ENCODE peak calls at places on chromosomes 3 and 15, in six cellular contexts. X, R, I, M, O and L are unnamed samples.
A peak's percentile ranks its signal among the peaks of the same experiment; 100 is the strongest.

GRCh38 chr3:15361494-15362214 is 29.3 kb upstream of the SH3BP5 start:
- DNase-seq in X (peak; percentile 31), R (no peak), I (peak; percentile 59), M (peak; percentile 69), O (no peak), L (peak; percentile 89)

GRCh38 chr15:31303434-31304073 is 23.1 kb upstream of the KLF13 start:
- DNase-seq in X (no peak), R (peak; percentile 55), I (no peak), M (no peak), O (no peak), L (no peak)

GRCh38 chr3:141386611-141387110 is 18.4 kb downstream of the ZBTB38 start:
- DNase-seq in X (no peak), R (no peak), I (peak; percentile 67), M (no peak), O (no peak), L (peak; percentile 60)

GRCh38 chr3:24305795-24306467 is 188.7 kb downstream of the THRB start:
- DNase-seq in X (no peak), R (no peak), I (peak; percentile 23), M (no peak), O (no peak), L (no peak)

GRCh38 chr3:127844326-127844942 is 22.1 kb upstream of the MGLL start:
- DNase-seq in X (no peak), R (no peak), I (no peak), M (no peak), O (no peak), L (no peak)

GRCh38 chr3:45573591-45573990 is 21.0 kb upstream of the LIMD1 start:
- DNase-seq in X (no peak), R (no peak), I (no peak), M (no peak), O (no peak), L (no peak)

GRCh38 chr3:2961576-2961975 is 148.6 kb downstream of the IL5RA start:
- DNase-seq in X (no peak), R (no peak), I (no peak), M (no peak), O (no peak), L (no peak)

GRCh38 chr3:151962371-151962770 is 88.9 kb downstream of the SUCNR1 start:
- DNase-seq in X (no peak), R (no peak), I (no peak), M (no peak), O (no peak), L (no peak)

GRCh38 chr3:183371672-183371968 is 56.8 kb downstream of the MCF2L2 start:
- DNase-seq in X (no peak), R (no peak), I (no peak), M (peak; percentile 26), O (no peak), L (no peak)

GRCh38 chr3:63818282-63819150 is 583 bp upstream of the C3orf49 start:
- DNase-seq in X (peak; percentile 6), R (peak; percentile 50), I (peak; percentile 82), M (peak; percentile 67), O (no peak), L (peak; percentile 20)

GRCh38 chr3:14031271-14031670 is 93.4 kb downstream of the CHCHD4 start:
- DNase-seq in X (no peak), R (no peak), I (no peak), M (peak; percentile 37), O (no peak), L (no peak)

GRCh38 chr15:63246691-63247464 is 30.5 kb upstream of the APH1B start:
- DNase-seq in X (peak; percentile 70), R (no peak), I (no peak), M (peak; percentile 60), O (no peak), L (no peak)

GRCh38 chr3:71226565-71227281 is 356.8 kb downstream of the FOXP1 start:
- DNase-seq in X (no peak), R (peak; percentile 66), I (no peak), M (peak; percentile 46), O (no peak), L (no peak)

GRCh38 chr3:149579838-149580542 is 77.8 kb downstream of the WWTR1 start:
- DNase-seq in X (peak; percentile 75), R (no peak), I (no peak), M (peak; percentile 96), O (no peak), L (no peak)

GRCh38 chr3:53799338-53799865 is 46.8 kb downstream of the CHDH start:
- DNase-seq in X (no peak), R (no peak), I (no peak), M (no peak), O (no peak), L (no peak)

GRCh38 chr15:51121118-51121517 is 26.4 kb upstream of the TNFAIP8L3 start:
- DNase-seq in X (peak; percentile 77), R (peak; percentile 46), I (no peak), M (peak; percentile 96), O (no peak), L (no peak)

GRCh38 chr3:79810101-79810500 is 42.3 kb upstream of the ROBO1 start:
- DNase-seq in X (no peak), R (no peak), I (no peak), M (no peak), O (no peak), L (peak; percentile 30)

GRCh38 chr3:15637131-15637951 is 35.8 kb downstream of the BTD start:
- DNase-seq in X (no peak), R (no peak), I (no peak), M (no peak), O (no peak), L (no peak)

GRCh38 chr3:103705641-103706040 is 1270.8 kb downstream of the ZPLD1 start:
- DNase-seq in X (no peak), R (no peak), I (no peak), M (no peak), O (no peak), L (peak; percentile 75)

GRCh38 chr3:187025254-187025655 is 94.9 kb downstream of the ST6GAL1 start:
- DNase-seq in X (no peak), R (no peak), I (no peak), M (no peak), O (no peak), L (no peak)

GRCh38 chr15:39946862-39947261 is 12.9 kb downstream of the EIF2AK4 start:
- DNase-seq in X (no peak), R (no peak), I (no peak), M (peak; percentile 66), O (no peak), L (no peak)

GRCh38 chr15:81049835-81050234 is 49.1 kb downstream of the TLNRD1 start:
- DNase-seq in X (no peak), R (no peak), I (peak; percentile 72), M (no peak), O (no peak), L (no peak)